ENCODE peak calls at places on chromosomes 5 and 9, in ten cellular contexts. L, E, B, F, S, Q, Z, M, X and U are unnamed samples.

GRCh38 chr5:91111473-91112238 is 271.5 kb downstream of the ARRDC3 start:
- DNase-seq in M (no peak), E (no peak), L (no peak), S (no peak), Z (no peak), Q (no peak), X (no peak), B (no peak), F (no peak), U (no peak)

GRCh38 chr5:144638802-144639201 is 468.1 kb downstream of the KCTD16 start:
- DNase-seq in M (no peak), X (no peak), Q (no peak), F (no peak), L (no peak), E (no peak), Z (no peak), S (no peak), B (no peak), U (peak)

GRCh38 chr5:133931546-133931945 is 36.9 kb downstream of the C5orf15 start:
- DNase-seq in L (no peak), Z (no peak), F (no peak), B (no peak), E (no peak), M (no peak), S (no peak), Q (no peak), X (no peak), U (no peak)

GRCh38 chr5:165209101-165209727 is 1703.8 kb downstream of the MAT2B start:
- DNase-seq in B (no peak), X (no peak), L (peak), F (no peak), Q (no peak), E (peak), Z (no peak), S (peak), M (peak), U (peak)

GRCh38 chr5:7320641-7321170 is 75.2 kb upstream of the ADCY2 start:
- DNase-seq in Z (no peak), M (no peak), L (no peak), X (no peak), F (no peak), Q (no peak), B (no peak), E (peak), S (no peak), U (no peak)

GRCh38 chr9:31490551-31491106 is 893.8 kb upstream of the ACO1 start:
- DNase-seq in M (no peak), S (no peak), X (no peak), B (no peak), Z (no peak), F (no peak), Q (no peak), E (no peak), L (no peak), U (no peak)

GRCh38 chr5:160749026-160749425 is 103.0 kb downstream of the ATP10B start:
- DNase-seq in Z (no peak), L (no peak), E (no peak), B (no peak), F (no peak), S (no peak), M (no peak), Q (no peak), X (no peak), U (no peak)

GRCh38 chr5:156200938-156201792 is 125.8 kb upstream of the SGCD start:
- DNase-seq in B (no peak), X (no peak), M (no peak), Z (no peak), S (no peak), Q (no peak), L (no peak), E (no peak), F (no peak), U (no peak)

GRCh38 chr9:98241357-98242104 is 13.9 kb downstream of the TBC1D2 start:
- DNase-seq in Z (no peak), B (no peak), Q (no peak), X (no peak), F (no peak), S (no peak), L (no peak), E (no peak), M (no peak), U (peak)

GRCh38 chr5:43683884-43684471 is 81.0 kb downstream of the NNT start:
- DNase-seq in L (no peak), Z (no peak), M (no peak), B (no peak), Q (no peak), X (no peak), S (no peak), E (no peak), F (no peak), U (no peak)

GRCh38 chr9:134378901-134379338 is 52.7 kb downstream of the RXRA start:
- DNase-seq in L (no peak), E (no peak), S (peak), Q (no peak), X (peak), F (peak), Z (no peak), M (no peak), B (no peak), U (peak)

GRCh38 chr9:38066907-38067610 is 2.0 kb downstream of the SHB start:
- DNase-seq in Z (no peak), L (peak), S (peak), X (peak), E (no peak), Q (peak), B (no peak), F (no peak), M (no peak), U (peak)

GRCh38 chr9:33170464-33171156 is 3.5 kb upstream of the B4GALT1 start:
- DNase-seq in L (peak), X (peak), S (no peak), F (peak), M (peak), E (no peak), Q (peak), B (no peak), Z (no peak), U (peak)

GRCh38 chr9:28166179-28166578 is 592.9 kb upstream of the C9orf72 start:
- DNase-seq in F (no peak), L (no peak), B (peak), X (no peak), Z (no peak), E (no peak), Q (no peak), M (no peak), S (no peak), U (no peak)

GRCh38 chr5:152711996-152712395 is 306.9 kb upstream of the NMUR2 start:
- DNase-seq in X (no peak), S (no peak), F (no peak), Q (no peak), E (no peak), B (no peak), M (peak), L (no peak), Z (no peak), U (no peak)

GRCh38 chr5:148104226-148104625 is 40.4 kb downstream of the SPINK5 start:
- DNase-seq in F (no peak), Z (no peak), M (no peak), S (no peak), L (no peak), B (no peak), X (no peak), E (no peak), Q (no peak), U (no peak)

GRCh38 chr5:94217216-94217615 is 401.2 kb downstream of the KIAA0825 start:
- DNase-seq in F (no peak), E (no peak), Z (no peak), X (no peak), M (no peak), B (no peak), Q (no peak), S (no peak), L (no peak), U (peak)

GRCh38 chr5:14017904-14018303 is 73.4 kb upstream of the DNAH5 start:
- DNase-seq in M (no peak), Q (no peak), F (no peak), E (no peak), X (no peak), S (no peak), Z (no peak), L (no peak), B (no peak), U (no peak)

GRCh38 chr5:10151656-10152055 is 98.0 kb downstream of the ATPSCKMT start:
- DNase-seq in M (peak), L (no peak), X (no peak), B (no peak), F (no peak), E (no peak), S (no peak), Z (no peak), Q (no peak), U (no peak)

GRCh38 chr5:137205237-137205636 is 293.9 kb downstream of the SPOCK1 start:
- DNase-seq in Z (no peak), B (no peak), F (no peak), M (peak), Q (no peak), E (no peak), S (no peak), L (no peak), X (no peak), U (no peak)

GRCh38 chr5:9456435-9457042 is 89.3 kb downstream of the SEMA5A start:
- DNase-seq in Q (no peak), M (peak), X (no peak), E (peak), Z (no peak), L (no peak), F (no peak), S (no peak), B (peak), U (peak)

GRCh38 chr5:176678584-176678983 is 31.3 kb downstream of the TSPAN17 start:
- DNase-seq in F (no peak), X (no peak), M (no peak), Z (no peak), L (no peak), Q (no peak), S (no peak), E (no peak), B (no peak), U (no peak)

GRCh38 chr5:142000709-142001484 is 11.9 kb downstream of the GNPDA1 start:
- DNase-seq in F (peak), B (no peak), X (peak), S (no peak), E (no peak), Q (no peak), Z (no peak), M (peak), L (no peak), U (no peak)

GRCh38 chr9:36137392-36138004 is 965 bp downstream of the GLIPR2 start:
- DNase-seq in F (no peak), Q (no peak), X (peak), B (no peak), L (no peak), M (no peak), Z (no peak), S (no peak), E (no peak), U (peak)

GRCh38 chr9:110432253-110432652 is 94.6 kb upstream of the TXNDC8 start:
- DNase-seq in E (no peak), L (no peak), X (no peak), M (no peak), Q (no peak), S (no peak), B (no peak), Z (no peak), F (no peak), U (peak)

GRCh38 chr9:80061096-80061495 is 489.3 kb downstream of the TLE4 start:
- DNase-seq in B (no peak), S (no peak), Z (no peak), E (no peak), L (no peak), M (no peak), F (no peak), Q (no peak), X (no peak), U (peak)

GRCh38 chr5:82593481-82593880 is 315.3 kb upstream of the RPS23 start:
- DNase-seq in Q (no peak), X (no peak), L (no peak), M (peak), B (peak), S (no peak), Z (no peak), E (peak), F (no peak), U (peak)

GRCh38 chr9:104895572-104895971 is 32.4 kb downstream of the ABCA1 start:
- DNase-seq in Z (no peak), E (peak), M (peak), B (peak), F (no peak), S (no peak), L (no peak), X (no peak), Q (no peak), U (no peak)

GRCh38 chr5:93247126-93247525 is 333.9 kb downstream of the NR2F1-AS1 start:
- DNase-seq in E (no peak), Z (no peak), M (no peak), B (no peak), S (no peak), Q (no peak), L (no peak), F (no peak), X (no peak), U (no peak)